ENCODE peak calls at places on chromosomes 6 and 20, in nine cellular contexts. One of them, this sample, is unnamed.
A peak's percentile ranks its signal among the peaks of the same experiment; 100 is the strongest.

GRCh38 chr6:94636780-94637385 is 940.5 kb upstream of the MANEA start:
- DNase-seq in dorsolateral prefrontal cortex: no peak
- DNase-seq in lower leg skin: no peak
- DNase-seq in esophagus muscularis mucosa: no peak
- DNase-seq in endothelial cell: peak; percentile 15
- DNase-seq in IMR-90: peak; percentile 1
- DNase-seq in pancreas: no peak
- DNase-seq in lower lobe of right lung: no peak
- DNase-seq in activated B cell treated with CpG ODN at 0.5 μM for 24 hours: no peak
- DNase-seq in this sample: no peak

GRCh38 chr20:41406896-41407444 is 40.4 kb upstream of the EMILIN3 start:
- DNase-seq in dorsolateral prefrontal cortex: no peak
- DNase-seq in lower leg skin: no peak
- DNase-seq in esophagus muscularis mucosa: no peak
- DNase-seq in endothelial cell: no peak
- DNase-seq in IMR-90: no peak
- DNase-seq in pancreas: no peak
- DNase-seq in lower lobe of right lung: no peak
- DNase-seq in activated B cell treated with CpG ODN at 0.5 μM for 24 hours: no peak
- DNase-seq in this sample: no peak

GRCh38 chr6:54283877-54284860 is 24.1 kb upstream of the TINAG start:
- DNase-seq in dorsolateral prefrontal cortex: no peak
- DNase-seq in lower leg skin: no peak
- DNase-seq in esophagus muscularis mucosa: no peak
- DNase-seq in endothelial cell: no peak
- DNase-seq in IMR-90: peak; percentile 34
- DNase-seq in pancreas: no peak
- DNase-seq in lower lobe of right lung: no peak
- DNase-seq in activated B cell treated with CpG ODN at 0.5 μM for 24 hours: no peak
- DNase-seq in this sample: no peak

GRCh38 chr20:62639765-62640164 is 2.5 kb upstream of the SLCO4A1 start:
- DNase-seq in dorsolateral prefrontal cortex: no peak
- DNase-seq in lower leg skin: no peak
- DNase-seq in esophagus muscularis mucosa: no peak
- DNase-seq in endothelial cell: no peak
- DNase-seq in IMR-90: no peak
- DNase-seq in pancreas: no peak
- DNase-seq in lower lobe of right lung: no peak
- DNase-seq in activated B cell treated with CpG ODN at 0.5 μM for 24 hours: no peak
- DNase-seq in this sample: no peak

GRCh38 chr6:125302840-125303511 is 1.2 kb upstream of the HDDC2 start:
- DNase-seq in dorsolateral prefrontal cortex: no peak
- DNase-seq in lower leg skin: no peak
- DNase-seq in esophagus muscularis mucosa: no peak
- DNase-seq in endothelial cell: no peak
- DNase-seq in IMR-90: peak; percentile 37
- DNase-seq in pancreas: no peak
- DNase-seq in lower lobe of right lung: no peak
- DNase-seq in activated B cell treated with CpG ODN at 0.5 μM for 24 hours: no peak
- DNase-seq in this sample: no peak

GRCh38 chr20:41248371-41249024 is 69.0 kb downstream of the ZHX3 start:
- DNase-seq in dorsolateral prefrontal cortex: no peak
- DNase-seq in lower leg skin: no peak
- DNase-seq in esophagus muscularis mucosa: no peak
- DNase-seq in endothelial cell: no peak
- DNase-seq in IMR-90: no peak
- DNase-seq in pancreas: no peak
- DNase-seq in lower lobe of right lung: no peak
- DNase-seq in activated B cell treated with CpG ODN at 0.5 μM for 24 hours: no peak
- DNase-seq in this sample: no peak

GRCh38 chr6:90217621-90218496 is 78.8 kb downstream of the BACH2 start:
- DNase-seq in dorsolateral prefrontal cortex: no peak
- DNase-seq in lower leg skin: no peak
- DNase-seq in esophagus muscularis mucosa: peak; percentile 92
- DNase-seq in endothelial cell: peak; percentile 44
- DNase-seq in IMR-90: no peak
- DNase-seq in pancreas: no peak
- DNase-seq in lower lobe of right lung: peak; percentile 66
- DNase-seq in activated B cell treated with CpG ODN at 0.5 μM for 24 hours: no peak
- DNase-seq in this sample: no peak

GRCh38 chr6:39681566-39682250 is 43.5 kb downstream of the KIF6 start:
- DNase-seq in dorsolateral prefrontal cortex: no peak
- DNase-seq in lower leg skin: no peak
- DNase-seq in esophagus muscularis mucosa: no peak
- DNase-seq in endothelial cell: no peak
- DNase-seq in IMR-90: peak; percentile 30
- DNase-seq in pancreas: no peak
- DNase-seq in lower lobe of right lung: no peak
- DNase-seq in activated B cell treated with CpG ODN at 0.5 μM for 24 hours: no peak
- DNase-seq in this sample: no peak

GRCh38 chr20:63032861-63033634 is 26.3 kb upstream of the BHLHE23 start:
- DNase-seq in dorsolateral prefrontal cortex: peak; percentile 39
- DNase-seq in lower leg skin: no peak
- DNase-seq in esophagus muscularis mucosa: no peak
- DNase-seq in endothelial cell: peak; percentile 52
- DNase-seq in IMR-90: no peak
- DNase-seq in pancreas: peak; percentile 57
- DNase-seq in lower lobe of right lung: peak; percentile 45
- DNase-seq in activated B cell treated with CpG ODN at 0.5 μM for 24 hours: no peak
- DNase-seq in this sample: peak; percentile 26

GRCh38 chr6:501891-502601 is 110.5 kb downstream of the IRF4 start:
- DNase-seq in dorsolateral prefrontal cortex: no peak
- DNase-seq in lower leg skin: no peak
- DNase-seq in esophagus muscularis mucosa: no peak
- DNase-seq in endothelial cell: no peak
- DNase-seq in IMR-90: no peak
- DNase-seq in pancreas: no peak
- DNase-seq in lower lobe of right lung: no peak
- DNase-seq in activated B cell treated with CpG ODN at 0.5 μM for 24 hours: peak; percentile 25
- DNase-seq in this sample: no peak

GRCh38 chr20:34493646-34494045 is 22.6 kb upstream of the DYNLRB1 start:
- DNase-seq in dorsolateral prefrontal cortex: no peak
- DNase-seq in lower leg skin: no peak
- DNase-seq in esophagus muscularis mucosa: no peak
- DNase-seq in endothelial cell: no peak
- DNase-seq in IMR-90: peak; percentile 55
- DNase-seq in pancreas: no peak
- DNase-seq in lower lobe of right lung: no peak
- DNase-seq in activated B cell treated with CpG ODN at 0.5 μM for 24 hours: no peak
- DNase-seq in this sample: no peak

GRCh38 chr6:157410088-157410487 is 29.1 kb downstream of the ZDHHC14 start:
- DNase-seq in dorsolateral prefrontal cortex: no peak
- DNase-seq in lower leg skin: no peak
- DNase-seq in esophagus muscularis mucosa: no peak
- DNase-seq in endothelial cell: no peak
- DNase-seq in IMR-90: peak; percentile 13
- DNase-seq in pancreas: no peak
- DNase-seq in lower lobe of right lung: no peak
- DNase-seq in activated B cell treated with CpG ODN at 0.5 μM for 24 hours: no peak
- DNase-seq in this sample: no peak

GRCh38 chr6:16882230-16882629 is 121.0 kb upstream of the ATXN1 start:
- DNase-seq in dorsolateral prefrontal cortex: no peak
- DNase-seq in lower leg skin: no peak
- DNase-seq in esophagus muscularis mucosa: no peak
- DNase-seq in endothelial cell: no peak
- DNase-seq in IMR-90: no peak
- DNase-seq in pancreas: no peak
- DNase-seq in lower lobe of right lung: no peak
- DNase-seq in activated B cell treated with CpG ODN at 0.5 μM for 24 hours: no peak
- DNase-seq in this sample: no peak

DNA sequence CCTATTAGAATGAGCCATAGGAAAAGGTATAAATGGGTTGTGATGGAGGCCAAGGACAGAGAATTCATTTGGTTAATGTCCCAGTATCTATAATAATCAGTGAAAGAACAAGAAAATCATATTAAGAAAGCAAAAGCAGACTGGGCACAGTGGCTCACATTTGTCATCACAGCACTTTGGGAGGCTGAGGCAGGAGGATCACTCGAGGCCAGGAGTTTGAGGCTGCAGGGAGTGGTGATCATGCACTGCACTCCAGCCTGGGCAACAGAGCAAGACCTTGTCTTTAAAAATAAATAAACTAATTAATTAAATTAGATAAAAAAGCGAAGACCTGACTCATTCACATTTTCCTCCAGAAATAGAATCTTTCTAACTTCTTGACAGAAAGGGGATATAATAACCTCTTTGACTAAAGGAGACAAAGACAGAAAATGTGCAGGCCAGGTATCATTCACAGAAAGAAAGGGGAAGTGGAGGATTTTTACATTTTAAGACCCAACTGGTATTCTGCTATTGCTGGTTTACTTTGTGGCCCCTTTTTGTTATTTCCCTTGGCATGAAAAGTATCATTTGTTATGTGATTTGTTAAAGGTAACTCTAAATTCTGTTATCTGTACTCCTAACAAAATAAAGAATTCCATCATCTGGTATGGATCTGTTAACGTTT is 31.9 kb upstream of the MAPK13 start:
- DNase-seq in dorsolateral prefrontal cortex: no peak
- DNase-seq in lower leg skin: no peak
- DNase-seq in esophagus muscularis mucosa: no peak
- DNase-seq in endothelial cell: no peak
- DNase-seq in IMR-90: no peak
- DNase-seq in pancreas: no peak
- DNase-seq in lower lobe of right lung: no peak
- DNase-seq in activated B cell treated with CpG ODN at 0.5 μM for 24 hours: no peak
- DNase-seq in this sample: no peak
- TF ChIP-seq CTCF in dorsolateral prefrontal cortex: no peak
- TF ChIP-seq CTCF in lower leg skin: no peak
- TF ChIP-seq CTCF in esophagus muscularis mucosa: no peak
- TF ChIP-seq CTCF in endothelial cell: no peak
- TF ChIP-seq CTCF in IMR-90: no peak
- TF ChIP-seq CTCF in pancreas: no peak
- TF ChIP-seq CTCF in lower lobe of right lung: no peak
- TF ChIP-seq CTCF in activated B cell treated with CpG ODN at 0.5 μM for 24 hours: no peak
- TF ChIP-seq CTCF in this sample: no peak

GRCh38 chr6:42050011-42050896 is at the start of gene TAF8:
- DNase-seq in dorsolateral prefrontal cortex: peak; percentile 94
- DNase-seq in lower leg skin: peak; percentile 98
- DNase-seq in esophagus muscularis mucosa: peak; percentile 99
- DNase-seq in endothelial cell: peak; percentile 83
- DNase-seq in IMR-90: peak; percentile 92
- DNase-seq in pancreas: peak; percentile 94
- DNase-seq in lower lobe of right lung: peak; percentile 95
- DNase-seq in activated B cell treated with CpG ODN at 0.5 μM for 24 hours: peak; percentile 81
- DNase-seq in this sample: peak; percentile 86
- TF ChIP-seq CTCF in dorsolateral prefrontal cortex: peak; percentile 49
- TF ChIP-seq CTCF in lower leg skin: no peak
- TF ChIP-seq CTCF in esophagus muscularis mucosa: peak; percentile 16
- TF ChIP-seq CTCF in endothelial cell: no peak
- TF ChIP-seq CTCF in IMR-90: no peak
- TF ChIP-seq CTCF in pancreas: no peak
- TF ChIP-seq CTCF in lower lobe of right lung: no peak
- TF ChIP-seq CTCF in activated B cell treated with CpG ODN at 0.5 μM for 24 hours: no peak
- TF ChIP-seq CTCF in this sample: no peak

DNA sequence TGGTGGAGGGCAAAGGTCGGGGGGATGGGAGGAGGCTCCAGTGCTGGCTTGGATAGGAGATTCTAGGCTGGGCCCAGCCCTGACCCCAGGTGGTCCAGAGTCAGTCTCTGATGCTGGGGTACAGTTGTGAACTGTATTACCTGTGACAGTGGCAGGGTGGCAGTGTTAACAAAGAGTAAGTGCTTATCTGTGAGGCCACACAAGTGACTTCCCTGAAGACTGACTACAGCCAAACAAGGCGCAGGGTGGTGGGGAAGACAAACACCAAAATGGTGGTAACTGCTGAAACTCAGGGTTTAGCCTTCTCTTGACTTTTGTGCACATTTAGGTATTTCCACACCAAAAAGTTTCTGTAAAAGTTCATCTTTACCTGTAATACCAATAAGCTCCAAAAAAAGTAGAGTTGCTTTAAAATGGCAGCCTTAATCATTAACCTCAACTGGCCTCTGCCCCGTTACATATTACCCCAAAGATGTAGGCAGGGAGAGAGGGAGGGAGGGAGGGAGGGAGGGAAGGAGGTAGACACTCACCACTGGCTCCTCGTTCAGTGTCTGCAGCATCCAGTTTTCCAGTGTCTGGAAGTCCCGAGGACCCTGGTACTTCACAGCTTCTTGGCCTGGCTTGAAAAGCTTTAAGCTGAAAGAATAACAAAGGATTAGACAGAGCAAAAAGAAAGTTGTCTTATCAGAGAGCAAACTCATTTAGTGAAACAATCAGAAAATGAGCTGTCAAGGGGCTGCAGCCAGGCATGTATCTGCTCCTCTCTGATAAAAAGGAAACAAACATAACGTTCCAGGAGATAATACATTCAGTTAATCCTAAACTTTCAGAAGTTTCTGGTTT is 11.3 kb downstream of the TXNDC5 start:
- DNase-seq in dorsolateral prefrontal cortex: no peak
- DNase-seq in lower leg skin: no peak
- DNase-seq in esophagus muscularis mucosa: no peak
- DNase-seq in endothelial cell: no peak
- DNase-seq in IMR-90: no peak
- DNase-seq in pancreas: no peak
- DNase-seq in lower lobe of right lung: no peak
- DNase-seq in activated B cell treated with CpG ODN at 0.5 μM for 24 hours: no peak
- DNase-seq in this sample: no peak
- TF ChIP-seq CTCF in dorsolateral prefrontal cortex: peak; percentile 59
- TF ChIP-seq CTCF in lower leg skin: no peak
- TF ChIP-seq CTCF in esophagus muscularis mucosa: no peak
- TF ChIP-seq CTCF in endothelial cell: no peak
- TF ChIP-seq CTCF in IMR-90: peak; percentile 10
- TF ChIP-seq CTCF in pancreas: no peak
- TF ChIP-seq CTCF in lower lobe of right lung: no peak
- TF ChIP-seq CTCF in activated B cell treated with CpG ODN at 0.5 μM for 24 hours: no peak
- TF ChIP-seq CTCF in this sample: no peak

GRCh38 chr6:84551797-84552196 is 212.6 kb downstream of the TBX18 start:
- DNase-seq in dorsolateral prefrontal cortex: no peak
- DNase-seq in lower leg skin: no peak
- DNase-seq in esophagus muscularis mucosa: no peak
- DNase-seq in endothelial cell: no peak
- DNase-seq in IMR-90: no peak
- DNase-seq in pancreas: no peak
- DNase-seq in lower lobe of right lung: no peak
- DNase-seq in activated B cell treated with CpG ODN at 0.5 μM for 24 hours: no peak
- DNase-seq in this sample: no peak

GRCh38 chr6:84547341-84547794 is 217.0 kb downstream of the TBX18 start:
- DNase-seq in dorsolateral prefrontal cortex: no peak
- DNase-seq in lower leg skin: no peak
- DNase-seq in esophagus muscularis mucosa: no peak
- DNase-seq in endothelial cell: no peak
- DNase-seq in IMR-90: no peak
- DNase-seq in pancreas: no peak
- DNase-seq in lower lobe of right lung: no peak
- DNase-seq in activated B cell treated with CpG ODN at 0.5 μM for 24 hours: no peak
- DNase-seq in this sample: no peak

GRCh38 chr6:84553527-84553926 is 210.9 kb downstream of the TBX18 start:
- DNase-seq in dorsolateral prefrontal cortex: no peak
- DNase-seq in lower leg skin: no peak
- DNase-seq in esophagus muscularis mucosa: no peak
- DNase-seq in endothelial cell: no peak
- DNase-seq in IMR-90: no peak
- DNase-seq in pancreas: no peak
- DNase-seq in lower lobe of right lung: no peak
- DNase-seq in activated B cell treated with CpG ODN at 0.5 μM for 24 hours: no peak
- DNase-seq in this sample: no peak

GRCh38 chr6:84546427-84546914 is 217.9 kb downstream of the TBX18 start:
- DNase-seq in dorsolateral prefrontal cortex: no peak
- DNase-seq in lower leg skin: no peak
- DNase-seq in esophagus muscularis mucosa: no peak
- DNase-seq in endothelial cell: no peak
- DNase-seq in IMR-90: no peak
- DNase-seq in pancreas: no peak
- DNase-seq in lower lobe of right lung: no peak
- DNase-seq in activated B cell treated with CpG ODN at 0.5 μM for 24 hours: no peak
- DNase-seq in this sample: no peak

GRCh38 chr6:84549912-84550311 is 214.5 kb downstream of the TBX18 start:
- DNase-seq in dorsolateral prefrontal cortex: no peak
- DNase-seq in lower leg skin: no peak
- DNase-seq in esophagus muscularis mucosa: no peak
- DNase-seq in endothelial cell: peak; percentile 12
- DNase-seq in IMR-90: no peak
- DNase-seq in pancreas: no peak
- DNase-seq in lower lobe of right lung: no peak
- DNase-seq in activated B cell treated with CpG ODN at 0.5 μM for 24 hours: no peak
- DNase-seq in this sample: no peak
- TF ChIP-seq CTCF in dorsolateral prefrontal cortex: no peak
- TF ChIP-seq CTCF in lower leg skin: no peak
- TF ChIP-seq CTCF in esophagus muscularis mucosa: no peak
- TF ChIP-seq CTCF in endothelial cell: peak; percentile 29
- TF ChIP-seq CTCF in IMR-90: no peak
- TF ChIP-seq CTCF in pancreas: no peak
- TF ChIP-seq CTCF in lower lobe of right lung: no peak
- TF ChIP-seq CTCF in activated B cell treated with CpG ODN at 0.5 μM for 24 hours: no peak
- TF ChIP-seq CTCF in this sample: no peak